ENCODE peak calls at places on chromosome 16, in nine cellular contexts. One of them, this sample, is unnamed.

GRCh38 chr16:5042574-5043171 is 8.9 kb upstream of the NAGPA start:
- DNase-seq in H4: no peak
- DNase-seq in cardiac fibroblast: no peak
- DNase-seq in osteoblast: no peak
- DNase-seq in memory B cell: no peak
- DNase-seq in substantia nigra: no peak
- DNase-seq in H54: peak; percentile 63
- DNase-seq in hepatocyte: peak; percentile 49
- DNase-seq in nephron progenitor cell: no peak
- DNase-seq in this sample: no peak

GRCh38 chr16:87407511-87408112 is 15.5 kb downstream of the MAP1LC3B start:
- DNase-seq in H4: peak; percentile 97
- DNase-seq in cardiac fibroblast: peak; percentile 47
- DNase-seq in osteoblast: no peak
- DNase-seq in memory B cell: no peak
- DNase-seq in substantia nigra: no peak
- DNase-seq in H54: no peak
- DNase-seq in hepatocyte: no peak
- DNase-seq in nephron progenitor cell: no peak
- DNase-seq in this sample: no peak

GRCh38 chr16:84498859-84499620 is 5.4 kb downstream of the MEAK7 start:
- DNase-seq in H4: no peak
- DNase-seq in cardiac fibroblast: no peak
- DNase-seq in osteoblast: no peak
- DNase-seq in memory B cell: no peak
- DNase-seq in substantia nigra: no peak
- DNase-seq in H54: no peak
- DNase-seq in hepatocyte: peak; percentile 5
- DNase-seq in nephron progenitor cell: no peak
- DNase-seq in this sample: no peak

GRCh38 chr16:2473999-2474876 is 689 bp upstream of the TBC1D24 start:
- DNase-seq in H4: no peak
- DNase-seq in cardiac fibroblast: peak; percentile 51
- DNase-seq in osteoblast: peak; percentile 99
- DNase-seq in memory B cell: peak; percentile 69
- DNase-seq in substantia nigra: peak; percentile 24
- DNase-seq in H54: peak; percentile 81
- DNase-seq in hepatocyte: peak; percentile 84
- DNase-seq in nephron progenitor cell: peak; percentile 61
- DNase-seq in this sample: peak; percentile 44

GRCh38 chr16:16890964-16891363 is 512.0 kb downstream of the NPIPA7 start:
- DNase-seq in H4: no peak
- DNase-seq in cardiac fibroblast: no peak
- DNase-seq in osteoblast: no peak
- DNase-seq in memory B cell: no peak
- DNase-seq in substantia nigra: no peak
- DNase-seq in H54: no peak
- DNase-seq in hepatocyte: no peak
- DNase-seq in nephron progenitor cell: no peak
- DNase-seq in this sample: no peak

GRCh38 chr16:80759419-80760162 is 44.8 kb downstream of the CDYL2 start:
- DNase-seq in H4: no peak
- DNase-seq in cardiac fibroblast: no peak
- DNase-seq in osteoblast: no peak
- DNase-seq in memory B cell: no peak
- DNase-seq in substantia nigra: no peak
- DNase-seq in H54: no peak
- DNase-seq in hepatocyte: no peak
- DNase-seq in nephron progenitor cell: no peak
- DNase-seq in this sample: no peak

GRCh38 chr16:57689772-57690558 is 4.6 kb upstream of the DRC7 start:
- DNase-seq in H4: no peak
- DNase-seq in cardiac fibroblast: no peak
- DNase-seq in osteoblast: peak; percentile 69
- DNase-seq in memory B cell: peak; percentile 27
- DNase-seq in substantia nigra: no peak
- DNase-seq in H54: no peak
- DNase-seq in hepatocyte: no peak
- DNase-seq in nephron progenitor cell: no peak
- DNase-seq in this sample: no peak

GRCh38 chr16:54931041-54931756 is 534 bp downstream of the IRX5 start:
- DNase-seq in H4: no peak
- DNase-seq in cardiac fibroblast: peak; percentile 45
- DNase-seq in osteoblast: peak; percentile 89
- DNase-seq in memory B cell: no peak
- DNase-seq in substantia nigra: no peak
- DNase-seq in H54: peak; percentile 65
- DNase-seq in hepatocyte: peak; percentile 62
- DNase-seq in nephron progenitor cell: peak; percentile 61
- DNase-seq in this sample: no peak